ENCODE peak calls at places on chromosome 11, in five cellular contexts. One of them, this sample, is unnamed.

GRCh38 chr11:10651579-10652361 is 41.8 kb downstream of the IRAG1 start:
- DNase-seq in GM23338: no peak
- DNase-seq in fibroblast of the aortic adventitia: no peak
- DNase-seq in choroid plexus epithelial cell: peak; percentile 76
- DNase-seq in tibial nerve: no peak
- DNase-seq in this sample: no peak

GRCh38 chr11:44968510-44968909 is 17.8 kb upstream of the TP53I11 start:
- DNase-seq in fibroblast of the aortic adventitia: no peak
- DNase-seq in tibial nerve: no peak
- DNase-seq in choroid plexus epithelial cell: no peak
- DNase-seq in GM23338: no peak
- DNase-seq in this sample: no peak

GRCh38 chr11:73265853-73266643 is 6.1 kb upstream of the P2RY6 start:
- DNase-seq in fibroblast of the aortic adventitia: no peak
- DNase-seq in tibial nerve: no peak
- DNase-seq in GM23338: no peak
- DNase-seq in choroid plexus epithelial cell: no peak
- DNase-seq in this sample: no peak

GRCh38 chr11:116611998-116612620 is 160.7 kb downstream of the BUD13 start:
- DNase-seq in GM23338: no peak
- DNase-seq in choroid plexus epithelial cell: no peak
- DNase-seq in fibroblast of the aortic adventitia: no peak
- DNase-seq in tibial nerve: no peak
- DNase-seq in this sample: no peak

GRCh38 chr11:134411887-134412507 is at the start of gene B3GAT1:
- DNase-seq in choroid plexus epithelial cell: no peak
- DNase-seq in tibial nerve: no peak
- DNase-seq in GM23338: peak; percentile 54
- DNase-seq in fibroblast of the aortic adventitia: no peak
- DNase-seq in this sample: no peak

GRCh38 chr11:75931124-75931523 is 116.1 kb downstream of the UVRAG start:
- DNase-seq in choroid plexus epithelial cell: peak; percentile 50
- DNase-seq in GM23338: no peak
- DNase-seq in fibroblast of the aortic adventitia: peak; percentile 21
- DNase-seq in tibial nerve: no peak
- DNase-seq in this sample: no peak

GRCh38 chr11:73889019-73889418 is 12.2 kb downstream of the PAAF1 start:
- DNase-seq in GM23338: no peak
- DNase-seq in fibroblast of the aortic adventitia: peak; percentile 46
- DNase-seq in tibial nerve: no peak
- DNase-seq in choroid plexus epithelial cell: no peak
- DNase-seq in this sample: peak; percentile 52

GRCh38 chr11:115980747-115981475 is 476.7 kb upstream of the CADM1 start:
- DNase-seq in fibroblast of the aortic adventitia: no peak
- DNase-seq in choroid plexus epithelial cell: no peak
- DNase-seq in tibial nerve: no peak
- DNase-seq in GM23338: no peak
- DNase-seq in this sample: no peak

GRCh38 chr11:1931791-1932480 is 12.4 kb downstream of the TNNT3 start:
- DNase-seq in tibial nerve: no peak
- DNase-seq in GM23338: no peak
- DNase-seq in fibroblast of the aortic adventitia: no peak
- DNase-seq in choroid plexus epithelial cell: no peak
- DNase-seq in this sample: no peak

GRCh38 chr11:95508219-95508880 is 277.3 kb upstream of the SESN3 start:
- DNase-seq in tibial nerve: peak; percentile 30
- DNase-seq in GM23338: peak; percentile 33
- DNase-seq in choroid plexus epithelial cell: no peak
- DNase-seq in fibroblast of the aortic adventitia: peak; percentile 49
- DNase-seq in this sample: no peak

GRCh38 chr11:29129850-29130249 is 887.0 kb downstream of the KCNA4 start:
- DNase-seq in GM23338: no peak
- DNase-seq in fibroblast of the aortic adventitia: peak; percentile 52
- DNase-seq in choroid plexus epithelial cell: peak; percentile 87
- DNase-seq in tibial nerve: no peak
- DNase-seq in this sample: no peak

GRCh38 chr11:121591405-121592033 is 138.8 kb upstream of the SORL1-AS1 start:
- DNase-seq in choroid plexus epithelial cell: peak; percentile 88
- DNase-seq in GM23338: peak; percentile 89
- DNase-seq in tibial nerve: peak; percentile 49
- DNase-seq in fibroblast of the aortic adventitia: peak; percentile 89
- DNase-seq in this sample: no peak

GRCh38 chr11:42631223-42631843 is 680.5 kb upstream of the API5 start:
- DNase-seq in GM23338: peak; percentile 40
- DNase-seq in fibroblast of the aortic adventitia: no peak
- DNase-seq in choroid plexus epithelial cell: peak; percentile 2
- DNase-seq in tibial nerve: no peak
- DNase-seq in this sample: peak; percentile 30

GRCh38 chr11:132072044-132072879 is 701.8 kb downstream of the NTM start:
- DNase-seq in tibial nerve: no peak
- DNase-seq in GM23338: no peak
- DNase-seq in choroid plexus epithelial cell: peak; percentile 93
- DNase-seq in fibroblast of the aortic adventitia: peak; percentile 96
- DNase-seq in this sample: peak; percentile 76

GRCh38 chr11:11206457-11206856 is 146.6 kb downstream of the CSNK2A3 start:
- DNase-seq in GM23338: no peak
- DNase-seq in fibroblast of the aortic adventitia: no peak
- DNase-seq in tibial nerve: no peak
- DNase-seq in choroid plexus epithelial cell: no peak
- DNase-seq in this sample: no peak

GRCh38 chr11:35781342-35782171 is 119.0 kb downstream of the TRIM44 start:
- DNase-seq in choroid plexus epithelial cell: peak; percentile 41
- DNase-seq in tibial nerve: no peak
- DNase-seq in GM23338: no peak
- DNase-seq in fibroblast of the aortic adventitia: peak; percentile 87
- DNase-seq in this sample: no peak

GRCh38 chr11:102357116-102357515 is 10.1 kb downstream of the BIRC2 start:
- DNase-seq in tibial nerve: no peak
- DNase-seq in fibroblast of the aortic adventitia: no peak
- DNase-seq in choroid plexus epithelial cell: no peak
- DNase-seq in GM23338: no peak
- DNase-seq in this sample: no peak

GRCh38 chr11:68666854-68667253 is 17.5 kb upstream of the GAL start:
- DNase-seq in GM23338: no peak
- DNase-seq in fibroblast of the aortic adventitia: no peak
- DNase-seq in tibial nerve: no peak
- DNase-seq in choroid plexus epithelial cell: no peak
- DNase-seq in this sample: no peak

GRCh38 chr11:35427158-35427557 is 7.8 kb upstream of the SLC1A2 start:
- DNase-seq in fibroblast of the aortic adventitia: peak; percentile 87
- DNase-seq in GM23338: no peak
- DNase-seq in choroid plexus epithelial cell: peak; percentile 73
- DNase-seq in tibial nerve: no peak
- DNase-seq in this sample: no peak

GRCh38 chr11:107928767-107929507 is 689 bp downstream of the RAB39A start:
- DNase-seq in tibial nerve: no peak
- DNase-seq in choroid plexus epithelial cell: no peak
- DNase-seq in GM23338: peak; percentile 65
- DNase-seq in fibroblast of the aortic adventitia: no peak
- DNase-seq in this sample: no peak

GRCh38 chr11:33773399-33774355 is 643 bp downstream of the FBXO3 start:
- DNase-seq in GM23338: peak; percentile 40
- DNase-seq in choroid plexus epithelial cell: no peak
- DNase-seq in tibial nerve: no peak
- DNase-seq in fibroblast of the aortic adventitia: peak; percentile 12
- DNase-seq in this sample: no peak

GRCh38 chr11:6443269-6444003 is 2.6 kb upstream of the HPX start:
- DNase-seq in GM23338: peak; percentile 87
- DNase-seq in choroid plexus epithelial cell: peak; percentile 82
- DNase-seq in fibroblast of the aortic adventitia: peak; percentile 61
- DNase-seq in tibial nerve: no peak
- DNase-seq in this sample: no peak

GRCh38 chr11:34348919-34349318 is 8.9 kb downstream of the ABTB2 start:
- DNase-seq in choroid plexus epithelial cell: no peak
- DNase-seq in fibroblast of the aortic adventitia: no peak
- DNase-seq in tibial nerve: no peak
- DNase-seq in GM23338: no peak
- DNase-seq in this sample: no peak

GRCh38 chr11:75547617-75548054 is 14.4 kb upstream of the SERPINH1 start:
- DNase-seq in fibroblast of the aortic adventitia: peak; percentile 77
- DNase-seq in GM23338: peak; percentile 89
- DNase-seq in tibial nerve: no peak
- DNase-seq in choroid plexus epithelial cell: peak; percentile 82
- DNase-seq in this sample: no peak

GRCh38 chr11:91970604-91971003 is 254.0 kb upstream of the FAT3 start:
- DNase-seq in fibroblast of the aortic adventitia: no peak
- DNase-seq in GM23338: no peak
- DNase-seq in tibial nerve: no peak
- DNase-seq in choroid plexus epithelial cell: no peak
- DNase-seq in this sample: no peak

GRCh38 chr11:91966368-91966767 is 258.2 kb upstream of the FAT3 start:
- DNase-seq in fibroblast of the aortic adventitia: no peak
- DNase-seq in tibial nerve: no peak
- DNase-seq in GM23338: no peak
- DNase-seq in choroid plexus epithelial cell: no peak
- DNase-seq in this sample: no peak

GRCh38 chr11:91972665-91973266 is 251.9 kb upstream of the FAT3 start:
- DNase-seq in fibroblast of the aortic adventitia: no peak
- DNase-seq in tibial nerve: no peak
- DNase-seq in GM23338: no peak
- DNase-seq in choroid plexus epithelial cell: no peak
- DNase-seq in this sample: peak; percentile 66

GRCh38 chr11:91967018-91967715 is 257.5 kb upstream of the FAT3 start:
- DNase-seq in choroid plexus epithelial cell: no peak
- DNase-seq in tibial nerve: no peak
- DNase-seq in fibroblast of the aortic adventitia: no peak
- DNase-seq in GM23338: no peak
- DNase-seq in this sample: peak; percentile 48
- TF ChIP-seq CTCF in choroid plexus epithelial cell: no peak
- TF ChIP-seq CTCF in tibial nerve: no peak
- TF ChIP-seq CTCF in fibroblast of the aortic adventitia: no peak
- TF ChIP-seq CTCF in GM23338: no peak
- TF ChIP-seq CTCF in this sample: no peak

GRCh38 chr11:67233584-67234190 is 32.6 kb upstream of the GRK2 start:
- DNase-seq in tibial nerve: no peak
- DNase-seq in choroid plexus epithelial cell: no peak
- DNase-seq in GM23338: no peak
- DNase-seq in fibroblast of the aortic adventitia: no peak
- DNase-seq in this sample: no peak

GRCh38 chr11:67230886-67231285 is 35.4 kb upstream of the GRK2 start:
- DNase-seq in fibroblast of the aortic adventitia: no peak
- DNase-seq in tibial nerve: no peak
- DNase-seq in GM23338: no peak
- DNase-seq in choroid plexus epithelial cell: no peak
- DNase-seq in this sample: no peak

GRCh38 chr11:67230406-67230805 is 35.9 kb upstream of the GRK2 start:
- DNase-seq in choroid plexus epithelial cell: no peak
- DNase-seq in fibroblast of the aortic adventitia: no peak
- DNase-seq in tibial nerve: no peak
- DNase-seq in GM23338: no peak
- DNase-seq in this sample: no peak
- H3K4me3 ChIP-seq in choroid plexus epithelial cell: no peak overlapping the region
- H3K4me3 ChIP-seq in fibroblast of the aortic adventitia: no peak overlapping the region
- H3K4me3 ChIP-seq in tibial nerve: no peak overlapping the region
- H3K4me3 ChIP-seq in GM23338: no peak overlapping the region
- H3K4me3 ChIP-seq in this sample: no peak overlapping the region

GRCh38 chr11:65967329-65967934 is 5.9 kb downstream of the SART1 start:
- DNase-seq in choroid plexus epithelial cell: no peak
- DNase-seq in fibroblast of the aortic adventitia: no peak
- DNase-seq in GM23338: no peak
- DNase-seq in tibial nerve: no peak
- DNase-seq in this sample: no peak

GRCh38 chr11:65962136-65962564 is 616 bp downstream of the SART1 start:
- DNase-seq in fibroblast of the aortic adventitia: no peak
- DNase-seq in choroid plexus epithelial cell: no peak
- DNase-seq in tibial nerve: no peak
- DNase-seq in GM23338: no peak
- DNase-seq in this sample: no peak

GRCh38 chr11:65961267-65962135 is at the start of gene SART1:
- DNase-seq in choroid plexus epithelial cell: peak; percentile 99
- DNase-seq in GM23338: peak; percentile 99
- DNase-seq in tibial nerve: peak; percentile 91
- DNase-seq in fibroblast of the aortic adventitia: peak; percentile 98
- DNase-seq in this sample: peak; percentile 64

GRCh38 chr11:65965986-65966762 is 4.6 kb downstream of the SART1 start:
- DNase-seq in GM23338: no peak
- DNase-seq in choroid plexus epithelial cell: no peak
- DNase-seq in fibroblast of the aortic adventitia: no peak
- DNase-seq in tibial nerve: no peak
- DNase-seq in this sample: no peak

GRCh38 chr11:65964906-65965305 is 3.4 kb downstream of the SART1 start:
- DNase-seq in tibial nerve: no peak
- DNase-seq in GM23338: no peak
- DNase-seq in fibroblast of the aortic adventitia: no peak
- DNase-seq in choroid plexus epithelial cell: no peak
- DNase-seq in this sample: no peak
- TF ChIP-seq CTCF in tibial nerve: no peak
- TF ChIP-seq CTCF in GM23338: no peak
- TF ChIP-seq CTCF in fibroblast of the aortic adventitia: no peak
- TF ChIP-seq CTCF in choroid plexus epithelial cell: no peak
- TF ChIP-seq CTCF in this sample: no peak

GRCh38 chr11:64870176-64870892 is 8.1 kb downstream of the EHD1 start:
- DNase-seq in tibial nerve: no peak
- DNase-seq in fibroblast of the aortic adventitia: peak; percentile 80
- DNase-seq in choroid plexus epithelial cell: peak; percentile 74
- DNase-seq in GM23338: no peak
- DNase-seq in this sample: no peak
- H3K4me3 ChIP-seq in tibial nerve: no peak overlapping the region
- H3K4me3 ChIP-seq in fibroblast of the aortic adventitia: peak overlapping the region; percentile 33
- H3K4me3 ChIP-seq in choroid plexus epithelial cell: no peak overlapping the region
- H3K4me3 ChIP-seq in GM23338: no peak overlapping the region
- H3K4me3 ChIP-seq in this sample: no peak overlapping the region

This sample was measured in epithelial cell of proximal tubule.